ENCODE peak calls at places on chromosome 20, in six cellular contexts. W, S, C, U, M and V are unnamed samples.

GRCh38 chr20:23147964-23148720 is 62.0 kb upstream of the CD93 start:
- DNase-seq in U (no peak), W (peak; percentile 84), C (peak; percentile 18), M (peak; percentile 73), S (no peak), V (peak; percentile 40)

GRCh38 chr20:51461306-51461705 is 81.2 kb downstream of the NFATC2 start:
- DNase-seq in M (no peak), C (no peak), S (no peak), U (no peak), W (no peak), V (no peak)

GRCh38 chr20:60108397-60108796 is 150.2 kb downstream of the CDH26 start:
- DNase-seq in U (no peak), M (no peak), S (peak; percentile 53), W (no peak), C (no peak), V (no peak)

GRCh38 chr20:24819331-24819965 is 129.6 kb upstream of the CST7 start:
- DNase-seq in C (no peak), U (no peak), S (no peak), W (no peak), M (no peak), V (no peak)

GRCh38 chr20:36167826-36168634 is 13.5 kb downstream of the EPB41L1 start:
- DNase-seq in W (no peak), C (no peak), M (no peak), S (no peak), U (no peak), V (no peak)

GRCh38 chr20:33826270-33826897 is 15.2 kb downstream of the CHMP4B start:
- DNase-seq in U (no peak), W (no peak), S (no peak), M (peak; percentile 70), C (no peak), V (no peak)

GRCh38 chr20:10367921-10368701 is 65.9 kb downstream of the MKKS start:
- DNase-seq in C (no peak), W (no peak), S (no peak), U (no peak), M (no peak), V (no peak)

GRCh38 chr20:19945732-19946670 is 71.2 kb upstream of the NAA20 start:
- DNase-seq in C (no peak), S (no peak), U (no peak), W (peak; percentile 37), M (peak; percentile 71), V (no peak)

GRCh38 chr20:64245746-64246595 is 9.6 kb upstream of the PCMTD2 start:
- DNase-seq in U (no peak), C (no peak), S (no peak), M (no peak), W (no peak), V (no peak)

GRCh38 chr20:61052195-61052594 is 199.9 kb upstream of the CDH4 start:
- DNase-seq in M (no peak), U (no peak), C (no peak), S (no peak), W (no peak), V (no peak)

GRCh38 chr20:48080583-48080982 is 295.3 kb upstream of the SULF2 start:
- DNase-seq in C (no peak), U (no peak), S (no peak), M (no peak), W (no peak), V (no peak)

GRCh38 chr20:57773059-57773815 is 63.4 kb upstream of the PMEPA1 start:
- DNase-seq in M (no peak), C (no peak), W (no peak), U (no peak), S (no peak), V (no peak)

GRCh38 chr20:4997207-4997606 is 4.1 kb downstream of the SLC23A2 start:
- DNase-seq in S (no peak), M (no peak), U (no peak), C (no peak), W (no peak), V (no peak)

GRCh38 chr20:1171461-1172093 is 13.2 kb downstream of the TMEM74B start:
- DNase-seq in S (no peak), W (peak; percentile 19), M (no peak), U (no peak), C (no peak), V (no peak)

GRCh38 chr20:23622839-23623343 is 14.9 kb downstream of the CST3 start:
- DNase-seq in U (no peak), W (peak; percentile 67), S (peak; percentile 42), M (peak; percentile 61), C (peak; percentile 90), V (no peak)

GRCh38 chr20:52965819-52966218 is 6.3 kb upstream of the TSHZ2 start:
- DNase-seq in S (no peak), M (no peak), W (no peak), C (no peak), U (no peak), V (no peak)

GRCh38 chr20:32067234-32067821 is 15.3 kb downstream of the HCK start:
- DNase-seq in U (no peak), S (peak; percentile 93), W (peak; percentile 37), M (no peak), C (peak; percentile 19), V (no peak)

GRCh38 chr20:62320581-62321354 is 18.0 kb downstream of the ADRM1 start:
- DNase-seq in C (no peak), M (no peak), W (peak; percentile 52), S (no peak), U (no peak), V (no peak)

GRCh38 chr20:45963059-45964011 is 8.7 kb downstream of the ZNF335 start:
- DNase-seq in C (peak; percentile 27), M (peak; percentile 72), U (no peak), W (peak; percentile 74), S (no peak), V (no peak)

GRCh38 chr20:22686097-22686496 is 101.7 kb upstream of the FOXA2 start:
- DNase-seq in M (peak; percentile 63), C (no peak), U (no peak), W (peak; percentile 43), S (no peak), V (no peak)

GRCh38 chr20:4091332-4092135 is 76.2 kb upstream of the RNF24 start:
- DNase-seq in W (peak; percentile 46), C (no peak), M (peak; percentile 67), S (no peak), U (no peak), V (no peak)

GRCh38 chr20:39474829-39475228 is 512.7 kb downstream of the DHX35 start:
- DNase-seq in M (no peak), U (no peak), S (no peak), C (no peak), W (no peak), V (no peak)
- H3K4me3 ChIP-seq in M (no peak overlapping the region), U (no peak overlapping the region), S (no peak overlapping the region), C (no peak overlapping the region), W (no peak overlapping the region), V (no peak overlapping the region)

DNA sequence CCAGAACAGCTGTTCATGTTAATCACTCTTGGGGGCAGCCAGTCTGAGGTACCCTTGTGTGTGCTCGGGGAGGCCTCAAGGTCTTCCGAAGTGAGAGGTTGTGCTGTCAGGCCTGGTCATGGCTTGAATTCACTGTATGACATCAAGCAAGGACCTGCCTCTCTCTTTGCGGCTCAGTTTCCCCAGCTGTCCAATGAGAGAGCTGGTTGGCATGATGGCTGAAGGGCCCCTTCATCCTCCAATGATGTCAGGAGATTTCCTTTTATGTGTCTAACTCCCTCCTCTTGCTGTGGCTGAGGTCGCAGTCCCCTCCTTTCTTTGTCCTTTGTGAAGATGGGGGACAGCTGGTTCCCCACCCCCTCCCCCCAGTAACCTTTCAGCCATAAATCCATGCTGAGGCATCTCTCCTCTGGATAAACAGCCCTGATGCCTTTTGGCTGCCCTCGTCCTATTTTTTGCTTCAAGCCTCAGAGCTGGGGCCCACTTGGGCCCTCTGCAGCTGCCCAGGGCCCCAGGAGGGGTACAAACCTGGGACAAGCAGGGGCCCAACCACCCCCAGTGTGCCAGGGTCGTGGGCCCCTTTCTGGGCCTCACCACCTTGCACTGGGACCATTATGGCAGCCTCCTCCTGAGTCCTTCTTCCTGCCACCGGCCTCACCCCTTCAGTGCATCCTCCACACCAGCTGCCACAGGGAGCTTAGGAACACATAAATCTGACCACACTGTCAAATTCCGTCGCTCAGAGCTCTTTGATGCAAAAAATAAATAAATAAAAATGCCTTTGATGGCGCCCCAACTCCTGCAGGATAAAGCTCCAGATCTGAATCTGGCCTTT is 15.6 kb downstream of the MYH7B start:
- DNase-seq in U (no peak), C (no peak), W (no peak), M (no peak), S (no peak), V (no peak)
- TF ChIP-seq CTCF in U (no peak), C (no peak), W (no peak), M (no peak), S (no peak), V (no peak)

DNA sequence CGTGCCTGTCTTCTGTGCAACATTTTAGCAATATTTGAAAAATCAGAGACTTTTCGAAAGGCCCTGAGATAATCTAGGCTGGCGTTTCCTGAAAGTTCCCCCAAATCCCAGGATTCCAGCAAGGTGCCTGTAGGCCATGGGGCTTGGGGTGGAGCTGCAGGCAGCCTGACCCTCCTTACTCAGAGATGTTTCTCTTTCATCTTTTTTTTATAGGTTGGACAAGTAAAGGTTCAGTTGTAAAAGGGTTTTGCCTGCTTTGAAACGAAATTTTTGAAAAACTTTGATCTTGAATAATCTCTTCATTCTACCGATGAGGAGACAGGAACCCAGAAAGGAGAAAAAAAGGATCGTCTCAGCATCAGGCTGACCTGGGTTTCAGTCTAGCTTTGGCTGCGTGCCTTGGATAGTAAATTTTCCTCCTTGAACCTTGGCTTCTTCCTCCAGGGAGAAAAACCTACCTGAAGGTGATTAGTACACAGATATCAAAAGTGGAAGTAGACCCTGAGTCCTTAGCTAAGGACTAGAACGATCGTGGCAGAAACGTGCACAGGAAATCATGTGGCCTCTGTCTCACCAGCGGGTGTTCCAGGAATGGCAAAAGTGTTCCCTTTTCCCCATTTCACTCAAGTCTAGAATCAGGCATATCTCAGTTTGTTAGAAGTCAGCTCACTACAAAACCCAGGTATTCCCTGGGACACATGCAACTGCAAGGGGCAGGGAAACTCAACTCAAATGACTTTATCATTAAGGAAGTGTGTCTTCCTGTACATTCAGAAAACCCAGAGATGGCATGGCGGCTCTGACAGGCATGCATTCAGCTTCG is 128.2 kb upstream of the PTPN1 start:
- DNase-seq in M (no peak), U (no peak), W (peak; percentile 56), C (no peak), S (no peak), V (peak; percentile 25)
- H3K4me3 ChIP-seq in M (no peak overlapping the region), U (no peak overlapping the region), W (no peak overlapping the region), C (no peak overlapping the region), S (no peak overlapping the region), V (no peak overlapping the region)

DNA sequence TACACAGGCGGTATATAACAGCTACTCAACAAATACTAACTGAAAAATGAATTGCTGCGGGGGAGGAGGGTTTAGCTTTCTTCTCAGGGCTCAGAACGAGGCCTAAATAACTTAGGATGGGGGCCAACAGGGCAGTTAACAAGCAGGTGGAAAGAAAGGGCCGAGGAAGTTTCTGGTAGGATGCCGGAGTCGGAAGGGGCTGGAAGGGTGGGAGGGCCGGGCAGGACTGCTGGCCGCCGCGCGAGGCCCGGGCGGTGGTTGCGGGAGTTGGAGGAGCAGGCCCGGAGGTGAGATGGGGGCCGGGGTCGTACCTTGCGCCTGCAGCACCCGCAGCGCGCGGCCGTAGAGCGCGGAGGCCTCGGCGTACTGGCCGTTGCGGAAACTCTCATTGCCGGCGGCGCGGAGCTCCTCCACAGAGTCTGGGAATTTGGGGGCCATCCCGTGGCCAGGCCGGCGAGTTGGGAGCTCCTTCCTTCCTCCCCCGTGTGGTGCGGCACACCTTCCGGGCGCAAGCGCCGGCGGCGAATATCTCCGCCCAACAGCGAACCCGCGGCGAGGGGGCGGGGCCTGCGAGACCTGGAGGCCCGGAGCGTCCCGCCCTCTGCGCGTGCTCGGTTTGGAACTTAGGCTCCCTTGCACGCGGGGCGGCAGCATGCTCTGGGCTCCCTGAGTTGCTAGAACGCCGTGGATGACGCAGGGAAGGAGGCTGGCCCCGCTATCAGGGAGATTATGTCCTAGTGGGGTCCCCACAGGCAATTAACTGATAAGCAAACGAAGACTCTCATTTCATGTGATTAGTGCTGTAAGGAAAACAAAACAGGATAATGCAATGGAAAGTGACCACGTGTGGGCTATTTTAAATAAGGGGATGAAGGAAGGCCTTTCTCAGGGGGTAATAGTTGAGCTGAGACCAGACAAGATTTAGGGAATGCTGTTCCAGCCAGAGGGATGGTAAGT is at the start of gene TOMM34:
- DNase-seq in C (peak; percentile 70), M (peak; percentile 96), U (peak; percentile 91), S (peak; percentile 21), W (peak; percentile 95), V (no peak)
- TF ChIP-seq CTCF in C (no peak), M (peak; percentile 7), U (peak; percentile 49), S (no peak), W (no peak), V (no peak)